ENCODE peak calls at places on chromosome 20, in five cellular contexts. O, J, P, W and A are unnamed samples.
A peak's percentile ranks its signal among the peaks of the same experiment; 100 is the strongest.

GRCh38 chr20:48786916-48787676 is 40.7 kb downstream of the PREX1 start:
- DNase-seq in O (no peak), J (no peak), P (no peak), W (no peak), A (no peak)

GRCh38 chr20:63690898-63691710 is 5.3 kb upstream of the TNFRSF6B start:
- DNase-seq in O (no peak), J (no peak), P (no peak), W (no peak), A (no peak)

GRCh38 chr20:57596998-57597939 is 23.0 kb downstream of the ZBP1 start:
- DNase-seq in O (peak; percentile 53), J (peak; percentile 85), P (peak; percentile 77), W (peak; percentile 68), A (peak; percentile 93)

GRCh38 chr20:58781138-58781537 is 69.6 kb downstream of the GNAS-AS1 start:
- DNase-seq in O (no peak), J (no peak), P (no peak), W (no peak), A (no peak)

GRCh38 chr20:23121766-23122095 is 35.6 kb upstream of the CD93 start:
- DNase-seq in O (no peak), J (no peak), P (no peak), W (no peak), A (no peak)

GRCh38 chr20:10381477-10381876 is 52.5 kb downstream of the MKKS start:
- DNase-seq in O (no peak), J (no peak), P (no peak), W (no peak), A (no peak)

GRCh38 chr20:43972692-43973091 is 58.0 kb downstream of the TOX2 start:
- DNase-seq in O (no peak), J (no peak), P (no peak), W (no peak), A (no peak)

GRCh38 chr20:53914091-53914860 is 156.1 kb downstream of the BCAS1 start:
- DNase-seq in O (no peak), J (no peak), P (no peak), W (no peak), A (no peak)

GRCh38 chr20:9363673-9364072 is 150.7 kb upstream of the LAMP5 start:
- DNase-seq in O (no peak), J (no peak), P (no peak), W (no peak), A (no peak)

GRCh38 chr20:25470045-25470444 is 62.6 kb downstream of the GINS1 start:
- DNase-seq in O (no peak), J (peak; percentile 15), P (peak; percentile 32), W (no peak), A (peak; percentile 77)

GRCh38 chr20:25437153-25437581 is 29.7 kb downstream of the GINS1 start:
- DNase-seq in O (no peak), J (no peak), P (no peak), W (no peak), A (no peak)

GRCh38 chr20:38247166-38247509 is 13.4 kb downstream of the KIAA1755 start:
- DNase-seq in O (no peak), J (no peak), P (no peak), W (no peak), A (no peak)

GRCh38 chr20:32479697-32480140 is 105.4 kb downstream of the NOL4L start:
- DNase-seq in O (no peak), J (no peak), P (no peak), W (no peak), A (no peak)

DNA sequence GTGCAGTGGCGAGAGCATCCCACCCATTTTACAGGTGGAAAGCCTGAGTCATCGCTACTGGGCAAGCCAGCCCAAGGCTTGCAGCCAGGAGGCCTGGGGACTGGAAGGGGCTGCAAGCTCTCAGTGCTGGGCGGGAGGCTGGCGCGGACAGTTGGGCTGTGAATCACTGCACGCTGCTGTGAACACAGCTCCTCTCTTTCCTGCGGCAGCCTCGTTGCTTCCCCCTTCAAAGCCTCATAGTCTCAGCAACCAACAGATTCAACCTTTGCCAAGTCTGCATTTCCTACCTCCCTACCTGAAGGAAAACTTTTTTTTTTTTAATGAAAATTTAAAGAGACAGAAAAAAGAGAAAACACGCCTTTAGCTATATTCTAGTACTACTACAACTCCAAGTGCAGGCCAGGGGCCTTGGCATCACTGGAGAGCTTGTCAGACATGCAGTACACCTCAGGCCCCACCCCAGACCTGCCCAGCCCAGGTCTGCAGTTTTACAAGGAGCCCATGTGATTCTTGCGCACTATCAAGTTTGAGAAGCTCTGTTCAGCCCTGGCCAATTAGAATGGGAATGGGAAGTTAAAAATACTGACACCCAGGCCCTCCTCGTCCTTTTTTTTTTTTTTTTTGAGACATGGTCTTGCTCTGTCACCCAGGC is 85.1 kb downstream of the NFATC2 start:
- DNase-seq in O (no peak), J (no peak), P (no peak), W (peak; percentile 77), A (no peak)
- TF ChIP-seq CTCF in O (no peak), J (no peak), P (no peak), W (no peak), A (no peak)

DNA sequence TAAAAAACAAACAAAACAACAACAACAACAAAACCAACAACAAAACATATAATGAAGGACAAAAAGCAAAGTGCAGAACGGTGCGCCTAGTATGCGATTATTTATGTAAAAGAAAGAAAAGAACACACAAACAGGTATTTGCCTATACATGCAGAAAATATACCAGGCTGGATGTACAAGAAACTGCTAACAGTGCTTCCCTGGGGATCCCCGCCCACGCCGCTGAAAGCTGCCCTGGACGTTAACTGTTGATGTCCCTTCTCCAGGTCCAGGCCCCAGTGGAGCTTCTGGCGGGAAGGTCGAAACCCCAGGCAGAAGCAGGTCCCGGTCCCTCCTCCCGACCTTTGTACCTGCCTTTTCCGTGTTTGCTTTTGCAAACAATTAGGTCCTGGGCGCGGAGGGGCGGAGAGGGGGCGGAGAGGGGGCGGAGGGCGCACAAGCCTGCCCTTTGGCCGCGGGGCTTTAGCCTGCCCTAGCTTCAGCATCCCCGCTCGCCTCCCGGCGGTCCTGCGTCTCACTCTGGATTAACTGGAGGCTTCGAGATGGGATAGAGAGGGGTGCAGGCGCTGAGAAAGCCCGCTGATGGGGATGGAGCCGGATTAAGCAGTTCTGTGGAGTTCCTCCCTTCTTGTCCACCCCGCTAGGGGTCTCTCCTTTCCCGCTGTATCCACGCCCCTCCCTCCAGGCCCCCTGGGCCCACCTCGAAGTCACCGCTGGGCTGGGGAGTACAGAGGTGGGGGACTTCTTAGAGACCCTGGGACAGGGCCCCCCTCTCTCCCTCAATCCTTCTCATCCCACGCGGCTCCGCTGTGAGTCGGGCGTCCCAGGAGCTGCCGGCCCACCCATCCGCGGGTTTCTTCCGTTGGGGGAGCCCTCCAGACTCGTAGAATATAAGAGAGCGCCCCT is 8.2 kb upstream of the AHCY start:
- DNase-seq in O (no peak), J (no peak), P (peak; percentile 72), W (no peak), A (no peak)
- TF ChIP-seq CTCF in O (no peak), J (no peak), P (no peak), W (no peak), A (no peak)

GRCh38 chr20:11711214-11711613 is 206.5 kb upstream of the BTBD3 start:
- DNase-seq in O (no peak), J (no peak), P (no peak), W (no peak), A (no peak)
- TF ChIP-seq CTCF in O (no peak), J (no peak), P (no peak), W (no peak), A (no peak)

DNA sequence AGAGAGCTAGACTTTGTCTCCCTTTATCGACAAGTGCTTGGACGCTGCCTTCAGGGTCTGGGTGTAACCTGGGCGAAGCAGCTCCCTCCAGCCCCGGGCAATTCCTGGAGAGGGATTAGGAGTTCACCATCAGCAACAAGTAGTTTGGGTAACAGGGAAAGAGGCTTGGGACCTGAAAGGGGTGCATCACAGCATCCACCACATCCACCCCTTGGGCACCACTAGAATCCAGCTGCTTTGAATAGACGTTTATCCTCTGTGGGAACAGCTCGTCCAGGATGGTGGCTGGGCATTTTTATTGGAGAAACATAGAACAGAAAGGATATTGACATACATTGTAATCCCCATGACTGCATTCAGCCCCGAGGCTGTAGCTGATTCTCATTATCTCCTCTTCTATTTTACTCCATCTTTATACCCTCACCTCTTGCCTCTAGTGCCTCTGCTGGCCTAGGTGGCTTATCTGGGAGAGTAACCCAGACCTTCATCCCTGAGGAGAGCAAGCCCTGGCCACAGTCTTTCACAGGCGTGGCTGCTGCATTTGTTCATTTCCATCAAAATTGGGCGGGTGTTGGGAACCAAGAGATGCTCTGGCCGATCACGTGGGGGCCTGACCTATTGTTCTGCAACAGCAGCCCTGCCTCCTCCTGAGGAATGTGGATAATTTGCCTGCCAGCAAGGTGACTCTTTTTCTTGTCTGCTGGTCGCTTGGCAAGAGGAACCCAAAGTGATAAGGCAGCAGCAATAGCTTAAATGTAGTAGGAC is 109.2 kb upstream of the RALGAPA2 start:
- DNase-seq in O (no peak), J (no peak), P (no peak), W (no peak), A (no peak)
- TF ChIP-seq CTCF in O (no peak), J (no peak), P (no peak), W (no peak), A (no peak)

DNA sequence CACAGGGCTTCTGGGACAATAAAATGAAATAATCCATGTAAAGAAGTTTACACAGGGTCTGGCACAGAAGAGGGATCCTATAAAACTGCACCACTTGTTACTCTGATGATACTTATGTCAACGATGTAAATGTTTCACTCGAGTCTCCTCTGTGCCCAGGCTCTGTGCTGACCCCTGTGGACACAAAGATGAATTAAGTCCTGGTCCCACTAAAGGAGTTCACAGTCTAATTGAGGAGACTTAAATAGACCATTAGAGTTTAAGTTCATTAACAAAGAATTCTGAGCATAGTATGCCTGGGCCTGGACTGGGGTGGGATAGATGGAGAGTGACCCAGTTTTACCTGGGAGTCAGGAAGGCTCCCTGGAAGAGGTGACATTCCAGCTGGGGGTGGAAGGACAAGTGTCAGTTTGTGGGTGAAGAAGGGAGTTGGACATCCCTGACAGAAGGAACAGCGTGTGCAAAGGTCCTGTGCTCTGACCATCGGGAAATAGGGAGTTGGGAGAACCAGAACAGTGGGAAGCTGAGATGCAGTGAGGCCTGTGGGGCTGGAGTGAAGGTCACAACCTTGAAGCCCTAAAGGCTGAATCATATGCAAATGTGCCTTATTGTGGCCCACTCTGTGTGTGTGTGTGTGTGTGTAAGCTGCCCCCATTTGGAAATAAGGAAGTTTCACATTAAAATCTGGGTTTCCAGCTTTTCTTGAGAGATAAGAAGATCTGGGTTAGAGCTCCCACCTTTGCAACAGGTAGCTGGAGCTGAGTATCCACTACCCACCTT is 1.1 kb downstream of the OCSTAMP start:
- DNase-seq in O (no peak), J (no peak), P (no peak), W (no peak), A (no peak)
- TF ChIP-seq CTCF in O (no peak), J (no peak), P (no peak), W (no peak), A (no peak)

DNA sequence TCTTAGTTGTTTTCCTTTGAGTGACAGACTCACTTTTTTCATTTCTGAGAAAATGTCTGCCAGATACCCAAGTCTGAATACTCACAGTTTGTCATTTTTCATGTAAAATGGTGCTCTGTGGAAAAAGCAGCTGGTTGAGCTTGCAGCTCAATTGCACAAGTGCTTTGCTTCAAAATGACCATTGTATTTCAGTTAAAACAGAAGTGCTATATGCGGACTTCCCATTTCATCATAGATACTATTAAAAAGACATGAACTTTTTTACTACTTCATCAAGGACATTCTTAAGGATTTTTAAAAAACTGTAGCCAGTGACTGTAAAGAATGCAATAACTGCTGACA is 61.5 kb downstream of the KCNS1 start:
- DNase-seq in O (no peak), J (no peak), P (no peak), W (no peak), A (no peak)
- TF ChIP-seq CTCF in O (no peak), J (no peak), P (no peak), W (no peak), A (no peak)

GRCh38 chr20:41340327-41341055 is at the start of gene LPIN3:
- DNase-seq in O (peak; percentile 90), J (peak; percentile 47), P (peak; percentile 94), W (peak; percentile 94), A (peak; percentile 88)
- TF ChIP-seq CTCF in O (no peak), J (peak; percentile 19), P (no peak), W (peak; percentile 7), A (no peak)